ENCODE peak calls at places on chromosomes 6 and 20, in four cellular contexts. One of them, this sample, is unnamed.

GRCh38 chr6:110378552-110378951 is 20.4 kb upstream of the METTL24 start:
- DNase-seq in HepG2: peak; percentile 66
- DNase-seq in K562: no peak
- DNase-seq in GM12878: no peak
- DNase-seq in this sample: no peak

GRCh38 chr6:16108996-16109658 is 19.8 kb upstream of the MYLIP start:
- DNase-seq in HepG2: no peak
- DNase-seq in K562: peak; percentile 72
- DNase-seq in GM12878: no peak
- DNase-seq in this sample: peak; percentile 42

GRCh38 chr6:14951704-14952103 is 294.2 kb upstream of the JARID2 start:
- DNase-seq in HepG2: no peak
- DNase-seq in K562: no peak
- DNase-seq in GM12878: no peak
- DNase-seq in this sample: no peak

GRCh38 chr6:117174835-117175360 is 90.5 kb upstream of the VGLL2 start:
- DNase-seq in HepG2: no peak
- DNase-seq in K562: no peak
- DNase-seq in GM12878: no peak
- DNase-seq in this sample: no peak

GRCh38 chr6:143074670-143075318 is 14.1 kb downstream of the AIG1 start:
- DNase-seq in HepG2: no peak
- DNase-seq in K562: no peak
- DNase-seq in GM12878: no peak
- DNase-seq in this sample: no peak

GRCh38 chr20:61875996-61876395 is 189.7 kb downstream of the TAF4 start:
- DNase-seq in HepG2: no peak
- DNase-seq in K562: no peak
- DNase-seq in GM12878: no peak
- DNase-seq in this sample: no peak

GRCh38 chr6:35168461-35168861 is 27.3 kb upstream of the TCP11 start:
- DNase-seq in HepG2: no peak
- DNase-seq in K562: no peak
- DNase-seq in GM12878: no peak
- DNase-seq in this sample: no peak

GRCh38 chr6:49826743-49827406 is 39.5 kb downstream of the CRISP1 start:
- DNase-seq in HepG2: no peak
- DNase-seq in K562: no peak
- DNase-seq in GM12878: peak; percentile 56
- DNase-seq in this sample: no peak

GRCh38 chr6:91534614-91535013 is 947.7 kb upstream of the MAP3K7 start:
- DNase-seq in HepG2: no peak
- DNase-seq in K562: no peak
- DNase-seq in GM12878: no peak
- DNase-seq in this sample: no peak

GRCh38 chr20:3987296-3987695 is 28.1 kb downstream of the RNF24 start:
- DNase-seq in HepG2: no peak
- DNase-seq in K562: no peak
- DNase-seq in GM12878: no peak
- DNase-seq in this sample: no peak

GRCh38 chr20:45306431-45306982 is at the start of gene RBPJL:
- DNase-seq in HepG2: no peak
- DNase-seq in K562: peak; percentile 66
- DNase-seq in GM12878: no peak
- DNase-seq in this sample: peak; percentile 90

GRCh38 chr20:6698056-6698455 is 69.4 kb upstream of the BMP2 start:
- DNase-seq in HepG2: peak; percentile 66
- DNase-seq in K562: no peak
- DNase-seq in GM12878: no peak
- DNase-seq in this sample: no peak

GRCh38 chr20:4814696-4815252 is 93.1 kb downstream of the PRND start:
- DNase-seq in HepG2: no peak
- DNase-seq in K562: no peak
- DNase-seq in GM12878: peak; percentile 83
- DNase-seq in this sample: no peak

GRCh38 chr6:113591896-113592827 is 265.0 kb upstream of the MARCKS start:
- DNase-seq in HepG2: peak; percentile 16
- DNase-seq in K562: no peak
- DNase-seq in GM12878: no peak
- DNase-seq in this sample: no peak

GRCh38 chr20:39124064-39124463 is 161.9 kb downstream of the DHX35 start:
- DNase-seq in HepG2: no peak
- DNase-seq in K562: no peak
- DNase-seq in GM12878: no peak
- DNase-seq in this sample: no peak

GRCh38 chr20:24458441-24458840 is 11.0 kb upstream of the SYNDIG1 start:
- DNase-seq in HepG2: no peak
- DNase-seq in K562: no peak
- DNase-seq in GM12878: no peak
- DNase-seq in this sample: no peak

GRCh38 chr6:139370047-139370706 is 4.3 kb downstream of the CITED2 start:
- DNase-seq in HepG2: peak; percentile 95
- DNase-seq in K562: no peak
- DNase-seq in GM12878: no peak
- DNase-seq in this sample: no peak

GRCh38 chr6:8556370-8557018 is 121.1 kb upstream of the SLC35B3 start:
- DNase-seq in HepG2: peak; percentile 35
- DNase-seq in K562: no peak
- DNase-seq in GM12878: no peak
- DNase-seq in this sample: no peak

GRCh38 chr6:140480852-140481251 is 1106.4 kb upstream of the CITED2 start:
- DNase-seq in HepG2: no peak
- DNase-seq in K562: no peak
- DNase-seq in GM12878: no peak
- DNase-seq in this sample: no peak

GRCh38 chr20:45407067-45407745 is 883 bp upstream of the DBNDD2 start:
- DNase-seq in HepG2: no peak
- DNase-seq in K562: peak; percentile 34
- DNase-seq in GM12878: no peak
- DNase-seq in this sample: peak; percentile 65

GRCh38 chr6:143457563-143458359 is 7.2 kb downstream of the PEX3 start:
- DNase-seq in HepG2: peak; percentile 35
- DNase-seq in K562: no peak
- DNase-seq in GM12878: no peak
- DNase-seq in this sample: no peak

DNA sequence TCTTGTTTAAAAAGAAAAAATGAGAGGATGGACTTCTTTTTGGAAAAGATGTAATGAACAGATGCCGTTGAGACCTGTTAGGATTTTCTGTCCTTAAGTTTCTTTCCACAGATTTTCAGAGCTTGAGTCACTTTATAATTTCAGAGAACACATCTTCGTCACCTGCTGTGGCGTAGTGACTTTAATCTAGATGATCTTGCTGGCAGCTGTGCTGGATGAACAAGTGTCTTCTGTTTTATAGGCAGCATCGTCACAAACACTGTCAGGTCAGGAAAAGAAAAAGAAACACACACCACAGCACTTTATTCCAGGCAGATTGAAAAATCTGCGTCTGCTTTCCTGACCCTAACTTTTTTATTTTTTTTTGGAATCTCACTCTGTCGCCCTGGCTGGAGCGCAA is 35.7 kb upstream of the GCNT2 start:
- DNase-seq in HepG2: no peak
- DNase-seq in K562: no peak
- DNase-seq in GM12878: no peak
- DNase-seq in this sample: no peak
- TF ChIP-seq SIN3A in HepG2: no peak
- TF ChIP-seq SIN3A in K562: no peak
- TF ChIP-seq SIN3A in GM12878: no peak
- TF ChIP-seq SIN3A in this sample: no peak

GRCh38 chr20:49696594-49696993 is 17.1 kb downstream of the B4GALT5 start:
- DNase-seq in HepG2: no peak
- DNase-seq in K562: no peak
- DNase-seq in GM12878: no peak
- DNase-seq in this sample: no peak
- TF ChIP-seq MXI1 in HepG2: no peak
- TF ChIP-seq MXI1 in K562: no peak
- TF ChIP-seq MXI1 in GM12878: no peak
- TF ChIP-seq MXI1 in this sample: no peak

GRCh38 chr6:11497881-11498280 is 39.7 kb upstream of the TMEM170B start:
- DNase-seq in HepG2: no peak
- DNase-seq in K562: no peak
- DNase-seq in GM12878: no peak
- DNase-seq in this sample: no peak

GRCh38 chr6:11493979-11494378 is 43.6 kb upstream of the TMEM170B start:
- DNase-seq in HepG2: no peak
- DNase-seq in K562: no peak
- DNase-seq in GM12878: no peak
- DNase-seq in this sample: no peak

GRCh38 chr6:11494786-11495564 is 42.6 kb upstream of the TMEM170B start:
- DNase-seq in HepG2: no peak
- DNase-seq in K562: no peak
- DNase-seq in GM12878: no peak
- DNase-seq in this sample: no peak

GRCh38 chr6:11495565-11496145 is 41.9 kb upstream of the TMEM170B start:
- DNase-seq in HepG2: no peak
- DNase-seq in K562: no peak
- DNase-seq in GM12878: no peak
- DNase-seq in this sample: no peak

DNA sequence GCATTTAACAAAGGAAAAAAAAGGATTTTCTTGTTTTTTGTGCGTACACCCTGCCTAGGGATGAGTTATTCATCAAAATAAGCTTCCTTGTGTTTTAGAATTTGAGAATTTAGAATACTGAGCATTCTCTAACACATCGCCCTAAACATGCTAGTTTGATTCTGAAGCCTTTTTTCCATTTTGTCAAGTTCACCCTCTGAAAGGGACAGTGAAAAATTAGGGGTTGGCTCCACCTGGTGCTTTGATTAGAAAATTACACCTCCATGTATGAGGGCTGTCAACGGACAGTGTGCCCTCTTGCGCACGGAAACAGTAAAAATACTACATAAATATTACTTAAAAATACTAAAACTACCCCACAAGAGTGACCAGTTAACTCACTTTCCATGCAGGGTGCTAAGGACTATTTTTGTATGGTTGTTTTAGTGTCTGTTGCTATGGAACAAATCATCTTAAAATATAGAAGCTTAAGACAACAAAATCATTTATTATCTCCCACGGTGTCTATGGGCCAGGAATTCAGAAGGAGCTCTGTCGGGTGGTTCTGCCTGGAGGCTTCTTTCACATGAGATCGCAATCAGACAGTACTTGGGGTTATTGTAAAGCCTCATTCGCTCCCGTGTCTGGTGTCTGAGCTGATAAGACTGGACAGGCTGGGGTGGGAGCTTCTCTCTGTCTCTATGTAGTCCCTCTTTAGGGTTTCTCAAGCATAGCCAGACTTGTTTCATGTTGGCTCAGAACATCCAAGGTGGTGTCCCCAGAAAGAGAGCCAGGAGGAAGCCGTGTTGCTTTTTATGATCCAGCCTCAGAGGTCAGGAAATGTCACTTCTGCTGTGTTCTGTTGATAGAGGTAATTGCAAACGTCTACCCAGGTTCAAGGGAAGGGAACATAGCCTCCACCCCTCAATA is 41.1 kb upstream of the TMEM170B start:
- DNase-seq in HepG2: peak; percentile 91
- DNase-seq in K562: peak; percentile 79
- DNase-seq in GM12878: peak; percentile 84
- DNase-seq in this sample: peak; percentile 70
- TF ChIP-seq SIN3A in HepG2: no peak
- TF ChIP-seq SIN3A in K562: no peak
- TF ChIP-seq SIN3A in GM12878: no peak
- TF ChIP-seq SIN3A in this sample: no peak

GRCh38 chr6:129345890-129346289 is 364.1 kb downstream of the ARHGAP18 start:
- DNase-seq in HepG2: no peak
- DNase-seq in K562: no peak
- DNase-seq in GM12878: no peak
- DNase-seq in this sample: no peak
- TF ChIP-seq MXI1 in HepG2: no peak
- TF ChIP-seq MXI1 in K562: no peak
- TF ChIP-seq MXI1 in GM12878: no peak
- TF ChIP-seq MXI1 in this sample: no peak

GRCh38 chr6:2132416-2132815 is 113.0 kb downstream of the GMDS start:
- DNase-seq in HepG2: no peak
- DNase-seq in K562: no peak
- DNase-seq in GM12878: no peak
- DNase-seq in this sample: no peak
- TF ChIP-seq SIN3A in HepG2: no peak
- TF ChIP-seq SIN3A in K562: no peak
- TF ChIP-seq SIN3A in GM12878: no peak
- TF ChIP-seq SIN3A in this sample: no peak

GRCh38 chr6:3023663-3024483 is 24.2 kb downstream of the NQO2 start:
- DNase-seq in HepG2: no peak
- DNase-seq in K562: peak; percentile 96
- DNase-seq in GM12878: peak; percentile 63
- DNase-seq in this sample: no peak
- TF ChIP-seq MXI1 in HepG2: no peak
- TF ChIP-seq MXI1 in K562: peak; percentile 91
- TF ChIP-seq MXI1 in GM12878: peak; percentile 51
- TF ChIP-seq MXI1 in this sample: no peak

GRCh38 chr6:70119218-70119835 is 183.6 kb downstream of the COL9A1 start:
- DNase-seq in HepG2: peak; percentile 5
- DNase-seq in K562: no peak
- DNase-seq in GM12878: no peak
- DNase-seq in this sample: no peak

GRCh38 chr6:70124443-70124842 is 178.4 kb downstream of the COL9A1 start:
- DNase-seq in HepG2: no peak
- DNase-seq in K562: no peak
- DNase-seq in GM12878: no peak
- DNase-seq in this sample: no peak

GRCh38 chr6:70130865-70131264 is 172.0 kb downstream of the COL9A1 start:
- DNase-seq in HepG2: no peak
- DNase-seq in K562: no peak
- DNase-seq in GM12878: no peak
- DNase-seq in this sample: no peak

GRCh38 chr6:70129341-70129740 is 173.5 kb downstream of the COL9A1 start:
- DNase-seq in HepG2: no peak
- DNase-seq in K562: no peak
- DNase-seq in GM12878: no peak
- DNase-seq in this sample: no peak

DNA sequence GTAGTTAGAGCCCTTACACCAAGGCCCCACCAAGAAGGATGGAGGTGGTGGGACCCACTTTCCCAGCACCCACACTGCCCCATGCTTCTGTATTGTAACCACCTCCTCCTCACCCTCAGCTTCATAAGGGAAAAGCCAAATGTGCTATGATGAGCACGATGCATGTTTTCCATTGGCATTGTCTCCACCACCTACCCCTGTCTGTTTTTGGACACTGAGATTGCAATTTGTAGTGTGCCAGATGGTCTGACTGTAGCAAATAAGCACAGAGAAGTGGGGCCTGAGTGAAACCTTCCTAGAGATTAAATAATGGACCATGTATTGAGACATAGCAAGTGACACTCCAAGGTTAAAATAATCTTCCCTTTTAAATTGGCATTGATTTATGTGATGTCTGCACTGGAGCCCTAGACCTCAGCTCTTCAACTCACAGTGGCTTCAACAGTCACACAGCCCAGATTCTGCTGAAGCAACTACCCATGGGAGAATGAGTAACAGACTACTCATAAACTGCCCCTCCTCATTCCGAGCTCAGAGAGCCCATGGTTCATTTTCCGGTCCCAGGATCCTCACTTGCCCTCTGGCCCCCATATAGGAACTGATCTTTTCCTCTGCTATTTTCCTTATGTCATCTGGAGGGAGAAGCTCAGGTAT is 177.9 kb downstream of the COL9A1 start:
- DNase-seq in HepG2: no peak
- DNase-seq in K562: no peak
- DNase-seq in GM12878: no peak
- DNase-seq in this sample: no peak
- TF ChIP-seq SIN3A in HepG2: no peak
- TF ChIP-seq SIN3A in K562: no peak
- TF ChIP-seq SIN3A in GM12878: no peak
- TF ChIP-seq SIN3A in this sample: no peak

This sample was measured in SK-N-SH.